ENCODE peak calls at places on chromosomes 16 and 17, in five cellular contexts. U is GM23338, G is heart right ventricle, X is BJ, B is HFF-Myc. F is an unnamed sample.

GRCh38 chr16:64132190-64132589 is 989.7 kb downstream of the CDH11 start:
- DNase-seq in G (no peak), B (no peak), U (no peak), X (no peak), F (no peak)

GRCh38 chr16:4032768-4033167 is 83.5 kb downstream of the ADCY9 start:
- DNase-seq in U (no peak), G (peak), X (no peak), B (no peak), F (no peak)

GRCh38 chr17:36463916-36464764 is 22.3 kb upstream of the ZNHIT3 start:
- DNase-seq in U (peak), B (peak), X (no peak), G (peak), F (no peak)

GRCh38 chr17:19311016-19311415 is 51.5 kb downstream of the B9D1 start:
- DNase-seq in U (no peak), B (no peak), X (no peak), G (no peak), F (no peak)

GRCh38 chr17:35757243-35757642 is 3.4 kb upstream of the C17orf50 start:
- DNase-seq in G (no peak), B (no peak), X (no peak), U (no peak), F (no peak)

GRCh38 chr17:43536236-43537088 is 9.7 kb downstream of the ETV4 start:
- DNase-seq in X (no peak), U (peak), G (no peak), B (peak), F (no peak)

GRCh38 chr16:86479419-86479818 is 30.9 kb upstream of the FOXF1 start:
- DNase-seq in B (peak), X (peak), G (no peak), U (no peak), F (no peak)

GRCh38 chr16:16075463-16076399 is 126.3 kb downstream of the ABCC1 start:
- DNase-seq in G (peak), X (peak), B (no peak), U (no peak), F (no peak)

GRCh38 chr16:71345031-71345430 is 13.5 kb upstream of the CALB2 start:
- DNase-seq in X (no peak), B (no peak), G (no peak), U (peak), F (no peak)

GRCh38 chr16:2751577-2752034 is 832 bp upstream of the SRRM2 start:
- DNase-seq in G (no peak), X (no peak), U (peak), B (no peak), F (no peak)

GRCh38 chr17:76008208-76008607 is 7.6 kb downstream of the CDK3 start:
- DNase-seq in B (no peak), G (no peak), X (no peak), U (no peak), F (no peak)

GRCh38 chr17:40617678-40618240 is 29.9 kb downstream of the SMARCE1 start:
- DNase-seq in U (peak), B (no peak), X (no peak), G (no peak), F (no peak)

GRCh38 chr17:55587608-55588139 is 76.4 kb upstream of the SMIM36 start:
- DNase-seq in X (no peak), B (peak), U (no peak), G (peak), F (no peak)

GRCh38 chr17:7022791-7023571 is at the start of gene BCL6B:
- DNase-seq in G (peak), U (peak), B (no peak), X (no peak), F (no peak)

GRCh38 chr17:6789146-6789545 is 13.1 kb downstream of the FBXO39 start:
- DNase-seq in U (no peak), G (no peak), X (no peak), B (no peak), F (no peak)

GRCh38 chr17:50314456-50315011 is 31.4 kb upstream of the XYLT2 start:
- DNase-seq in G (no peak), U (no peak), B (no peak), X (no peak), F (no peak)

GRCh38 chr17:349666-350065 is 2.9 kb downstream of the RPH3AL start:
- DNase-seq in B (no peak), U (no peak), G (no peak), X (no peak), F (no peak)

GRCh38 chr17:350706-351435 is 1.7 kb downstream of the RPH3AL start:
- DNase-seq in U (peak), B (peak), G (peak), X (no peak), F (no peak)

GRCh38 chr17:347309-347708 is 5.3 kb downstream of the RPH3AL start:
- DNase-seq in G (no peak), X (no peak), U (no peak), B (no peak), F (no peak)

GRCh38 chr17:348012-348411 is 4.6 kb downstream of the RPH3AL start:
- DNase-seq in X (no peak), U (no peak), G (no peak), B (no peak), F (no peak)

GRCh38 chr17:348692-349425 is 3.7 kb downstream of the RPH3AL start:
- DNase-seq in X (no peak), G (no peak), U (no peak), B (no peak), F (no peak)
- TF ChIP-seq CTCF in X (no peak), G (no peak), U (no peak), B (no peak), F (no peak)

GRCh38 chr16:11851301-11852091 is at the start of gene RSL1D1:
- DNase-seq in G (peak), B (peak), U (peak), X (peak), F (peak)
- H3K4me3 ChIP-seq in G (peak), B (peak), U (peak), X (peak), F (peak)

GRCh38 chr16:78656887-78657286 is 557.4 kb downstream of the WWOX start:
- DNase-seq in G (no peak), B (no peak), U (no peak), X (no peak), F (no peak)
- TF ChIP-seq CTCF in G (no peak), B (no peak), U (no peak), X (no peak), F (no peak)

GRCh38 chr17:2214887-2215615 is 88.5 kb downstream of the SMG6 start:
- DNase-seq in U (no peak), X (peak), B (no peak), G (peak), F (no peak)
- H3K4me3 ChIP-seq in U (peak), X (no peak), B (peak), G (peak), F (peak)

GRCh38 chr16:66928702-66929388 is 3.5 kb upstream of the RRAD start:
- DNase-seq in G (no peak), B (no peak), X (no peak), U (peak), F (no peak)
- TF ChIP-seq CTCF in G (peak), B (peak), X (peak), U (peak), F (peak)

DNA sequence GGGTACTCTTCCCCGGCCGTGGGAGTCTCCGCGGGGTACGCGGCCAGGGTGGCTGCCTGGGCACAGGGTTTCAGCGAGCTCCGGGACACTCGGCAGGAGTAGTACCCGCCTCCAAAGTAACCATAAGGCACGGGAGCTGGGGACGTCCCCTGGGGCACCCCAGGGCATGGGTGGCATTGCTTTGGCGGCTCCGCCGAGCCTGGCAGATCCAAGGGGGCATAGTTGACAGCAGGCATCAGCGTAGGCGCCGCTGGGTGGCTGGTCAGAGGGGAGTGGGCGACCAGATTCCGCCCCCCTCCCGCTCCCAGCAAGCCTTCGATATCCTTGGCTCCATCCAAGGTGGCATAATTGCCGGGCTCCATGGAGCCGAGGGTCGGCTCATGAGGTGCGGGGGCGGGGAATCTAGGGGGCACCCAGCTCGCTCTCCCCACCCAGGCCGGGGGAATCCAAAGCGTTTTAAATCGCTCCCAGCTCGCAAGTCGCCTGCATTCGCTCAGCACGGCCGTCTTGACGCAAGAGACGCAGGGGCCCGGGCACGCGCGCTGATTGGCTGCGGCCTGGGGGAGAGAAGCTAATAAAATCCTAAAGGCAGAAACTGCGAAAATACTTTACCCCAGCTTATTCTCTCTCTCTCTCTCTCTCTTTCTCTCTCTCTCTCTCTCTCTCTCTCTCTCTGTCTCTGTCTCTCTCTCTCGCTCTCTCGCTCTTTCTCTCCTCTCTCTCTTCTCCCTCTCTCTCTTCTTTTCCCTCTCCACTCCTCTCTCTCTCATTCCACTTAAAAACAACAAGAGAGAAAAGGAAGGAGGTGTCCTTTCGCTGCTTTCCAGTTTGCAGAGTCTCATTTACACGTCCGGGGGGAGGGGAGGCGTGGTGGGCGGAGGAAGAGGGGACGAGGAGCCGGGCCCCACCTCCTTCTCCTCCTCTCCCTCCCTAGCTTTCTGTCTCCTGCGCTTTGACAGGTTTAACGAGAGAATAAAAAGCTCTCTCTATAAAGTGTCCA is at the start of gene HOXB13:
- DNase-seq in X (no peak), G (peak), U (peak), B (no peak), F (peak)
- H3K4me3 ChIP-seq in X (peak), G (peak), U (peak), B (peak), F (peak)

GRCh38 chr16:83420206-83420760 is 387.5 kb upstream of the HSBP1 start:
- DNase-seq in X (no peak), G (no peak), B (peak), U (peak), F (no peak)

DNA sequence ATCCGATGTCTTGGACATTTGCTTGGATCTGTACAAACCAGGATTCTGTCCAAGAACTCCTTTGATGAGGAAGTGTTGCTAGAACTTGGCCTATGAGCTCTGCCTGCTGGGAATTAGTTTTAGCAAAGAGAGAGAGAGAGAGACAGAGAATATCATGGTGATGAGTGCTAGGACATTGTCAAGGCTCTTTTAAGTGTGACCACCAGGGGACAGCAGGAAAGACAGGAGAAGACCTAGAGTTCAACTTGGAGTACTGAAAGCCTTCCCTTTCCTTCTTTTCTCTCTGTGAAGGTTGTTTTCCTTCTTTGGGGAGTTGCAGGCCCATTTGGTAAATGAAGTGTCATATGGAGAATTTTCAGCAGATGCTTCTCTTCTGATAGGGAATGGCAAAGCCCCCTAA is 389.2 kb upstream of the HSBP1 start:
- DNase-seq in G (no peak), B (no peak), U (peak), X (no peak), F (no peak)
- TF ChIP-seq CTCF in G (no peak), B (peak), U (peak), X (no peak), F (no peak)

GRCh38 chr16:23183486-23183862 is 929 bp downstream of the SCNN1G start:
- DNase-seq in B (no peak), G (no peak), X (no peak), U (no peak), F (no peak)
- H3K4me3 ChIP-seq in B (no peak), G (no peak), X (no peak), U (peak), F (no peak)

DNA sequence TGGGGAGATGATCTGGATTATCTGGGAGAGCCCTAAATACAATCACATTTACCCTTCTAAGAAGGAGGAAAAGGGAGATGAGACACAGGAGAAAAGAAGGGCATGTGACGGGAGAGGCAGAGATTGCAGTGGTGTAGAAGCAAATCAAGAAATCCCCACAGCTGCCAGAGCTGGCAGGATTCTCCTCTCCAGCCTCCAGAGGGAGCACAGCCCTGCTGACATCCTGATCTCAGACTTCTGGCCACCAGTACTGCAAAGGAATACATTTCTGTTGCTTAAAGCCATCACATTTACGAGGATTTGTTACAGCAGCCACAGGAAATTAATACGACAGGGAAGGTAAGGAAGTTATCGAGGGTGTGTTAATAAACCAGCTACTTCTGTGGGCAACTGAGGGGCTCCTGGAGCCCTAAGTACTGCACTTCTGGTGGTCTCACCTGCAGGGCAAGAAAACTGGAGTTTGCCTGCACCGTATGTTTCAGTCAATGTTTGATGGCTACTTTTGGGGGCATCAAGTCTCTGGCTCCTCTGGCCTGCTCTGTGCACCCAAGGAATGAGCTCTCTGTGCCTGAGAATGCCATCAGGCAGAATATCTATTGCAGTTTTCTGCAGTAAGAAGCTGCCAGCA is 22.9 kb upstream of the CDH13 start:
- DNase-seq in B (no peak), G (peak), X (no peak), U (peak), F (peak)
- TF ChIP-seq CTCF in B (peak), G (peak), X (peak), U (peak), F (peak)

DNA sequence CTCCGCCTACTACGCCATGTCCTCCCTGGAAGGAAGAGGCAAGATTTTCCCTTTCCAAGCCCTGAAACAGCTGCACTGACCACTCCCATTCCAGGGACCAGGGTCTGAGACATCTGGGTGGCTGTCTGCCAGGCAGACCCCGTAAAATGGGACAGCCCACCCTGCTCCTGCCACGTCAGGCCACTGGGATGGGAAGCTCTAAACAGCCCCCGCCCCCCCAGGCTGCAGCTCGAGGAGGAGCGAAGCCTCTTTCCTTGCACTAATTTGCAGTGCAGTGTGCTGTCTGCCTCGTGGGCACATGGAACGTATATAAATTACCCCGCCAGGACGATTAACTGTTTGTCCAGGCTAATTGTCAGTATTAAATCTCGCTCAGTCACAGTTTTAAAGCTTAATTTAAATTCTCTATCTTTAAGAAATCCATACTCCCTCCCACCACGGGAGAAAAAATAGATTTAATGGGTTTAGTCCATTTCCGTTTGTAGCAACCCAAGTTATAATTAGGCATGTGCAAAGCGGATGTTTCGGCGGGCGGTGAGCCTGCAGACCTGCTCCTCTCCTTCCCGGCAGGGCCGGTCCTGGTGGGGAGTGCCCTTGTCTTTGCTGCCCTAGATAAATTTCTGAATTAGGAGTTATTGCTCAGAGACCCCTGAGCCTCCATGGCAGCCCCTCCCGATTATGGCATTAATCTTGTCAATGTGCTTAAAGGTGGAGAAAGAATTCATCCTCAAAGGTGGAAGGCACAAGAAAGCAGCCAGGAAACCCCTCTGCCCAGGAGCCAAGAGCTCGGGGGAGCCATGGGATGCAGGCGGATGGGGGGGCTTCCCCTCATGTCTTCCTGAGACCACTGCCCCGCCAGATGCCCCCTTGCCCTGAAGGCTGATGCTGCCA is 268.0 kb upstream of the TNRC6C start:
- DNase-seq in U (no peak), X (no peak), G (no peak), B (peak), F (no peak)
- H3K4me3 ChIP-seq in U (no peak), X (no peak), G (peak), B (peak), F (peak)